ENCODE peak calls at places on chromosomes 11 and 22, in eight cellular contexts. I is aorta; K is naive thymus-derived CD4-positive, alpha-beta T cell; D is SJSA1; W is A549; R is mesenchymal stem cell; F is stomach; V is neuronal stem cell. N is an unnamed sample.

GRCh38 chr11:33930317-33931021 is 38.6 kb upstream of the LMO2 start:
- DNase-seq in I (peak; percentile 59), K (no peak), D (no peak), W (no peak), R (peak; percentile 85), F (no peak), V (no peak), N (peak; percentile 44)

GRCh38 chr22:49867303-49868250 is 13.9 kb downstream of the ZBED4 start:
- DNase-seq in I (no peak), K (no peak), D (no peak), W (no peak), R (no peak), F (no peak), V (no peak), N (no peak)

GRCh38 chr11:11972148-11972547 is 36.3 kb downstream of the DKK3 start:
- DNase-seq in I (no peak), K (no peak), D (no peak), W (no peak), R (no peak), F (peak; percentile 10), V (no peak), N (no peak)

GRCh38 chr11:22477312-22477711 is 139.1 kb downstream of the SLC17A6 start:
- DNase-seq in I (no peak), K (no peak), D (no peak), W (no peak), R (peak; percentile 5), F (no peak), V (no peak), N (no peak)

GRCh38 chr11:25537393-25537792 is 794.5 kb upstream of the ANO3 start:
- DNase-seq in I (no peak), K (no peak), D (no peak), W (no peak), R (no peak), F (no peak), V (no peak), N (no peak)

GRCh38 chr11:2519879-2520735 is 75.3 kb downstream of the KCNQ1 start:
- DNase-seq in I (peak; percentile 44), K (no peak), D (no peak), W (no peak), R (no peak), F (peak; percentile 19), V (no peak), N (peak; percentile 11)

GRCh38 chr22:27420186-27420816 is 381.3 kb downstream of the MN1 start:
- DNase-seq in I (no peak), K (no peak), D (no peak), W (no peak), R (no peak), F (no peak), V (no peak), N (no peak)

GRCh38 chr11:133649059-133649458 is 116.8 kb upstream of the OPCML start:
- DNase-seq in I (no peak), K (no peak), D (no peak), W (no peak), R (no peak), F (no peak), V (no peak), N (no peak)

GRCh38 chr11:12187399-12187798 is 77.0 kb downstream of the MICAL2 start:
- DNase-seq in I (no peak), K (no peak), D (peak; percentile 78), W (no peak), R (peak; percentile 74), F (no peak), V (no peak), N (no peak)

GRCh38 chr22:38927033-38927789 is 30.2 kb upstream of the APOBEC3A start:
- DNase-seq in I (peak; percentile 87), K (peak; percentile 10), D (peak; percentile 42), W (peak; percentile 82), R (peak; percentile 68), F (peak; percentile 85), V (peak; percentile 59), N (peak; percentile 50)

GRCh38 chr11:57781529-57781943 is 19.9 kb downstream of the CTNND1 start:
- DNase-seq in I (no peak), K (no peak), D (no peak), W (no peak), R (peak; percentile 66), F (peak; percentile 88), V (no peak), N (peak; percentile 82)

GRCh38 chr11:29310706-29311342 is 706.0 kb downstream of the KCNA4 start:
- DNase-seq in I (no peak), K (no peak), D (no peak), W (no peak), R (no peak), F (no peak), V (no peak), N (no peak)

GRCh38 chr22:19942071-19942885 is 660 bp upstream of the TXNRD2 start:
- DNase-seq in I (peak; percentile 61), K (no peak), D (peak; percentile 51), W (peak; percentile 18), R (peak; percentile 68), F (no peak), V (no peak), N (no peak)

GRCh38 chr22:26601726-26602125 is 11.8 kb upstream of the TPST2 start:
- DNase-seq in I (no peak), K (no peak), D (no peak), W (no peak), R (no peak), F (no peak), V (no peak), N (no peak)

GRCh38 chr11:130032931-130033330 is 30.3 kb upstream of the PRDM10 start:
- DNase-seq in I (no peak), K (no peak), D (no peak), W (no peak), R (no peak), F (no peak), V (no peak), N (no peak)

GRCh38 chr11:128195057-128195751 is 392.2 kb downstream of the ETS1 start:
- DNase-seq in I (no peak), K (peak; percentile 85), D (no peak), W (no peak), R (peak; percentile 26), F (no peak), V (no peak), N (no peak)

GRCh38 chr11:65574147-65574962 is 1.5 kb upstream of the EHBP1L1 start:
- DNase-seq in I (peak; percentile 99), K (peak; percentile 78), D (peak; percentile 100), W (peak; percentile 89), R (peak; percentile 98), F (peak; percentile 89), V (peak; percentile 80), N (peak; percentile 83)
- H3K4me1 ChIP-seq in I (no peaks in the 10 kb centered on the region), K (peaks cover 52% of the 10 kb centered on the region), D (peaks cover 72% of the 10 kb centered on the region), W (peaks cover 57% of the 10 kb centered on the region), R (peaks cover 55% of the 10 kb centered on the region), F (peaks cover 66% of the 10 kb centered on the region), V (peaks cover 32% of the 10 kb centered on the region), N (peaks cover 39% of the 10 kb centered on the region)

GRCh38 chr11:118448294-118448693 is 12.0 kb downstream of the KMT2A start:
- DNase-seq in I (no peak), K (no peak), D (no peak), W (no peak), R (peak; percentile 26), F (no peak), V (no peak), N (no peak)
- H3K4me1 ChIP-seq in I (no peaks in the 10 kb centered on the region), K (peaks cover 32% of the 10 kb centered on the region), D (no peaks in the 10 kb centered on the region), W (no peaks in the 10 kb centered on the region), R (peaks cover 2% of the 10 kb centered on the region), F (no peaks in the 10 kb centered on the region), V (peaks cover 2% of the 10 kb centered on the region), N (no peaks in the 10 kb centered on the region)

DNA sequence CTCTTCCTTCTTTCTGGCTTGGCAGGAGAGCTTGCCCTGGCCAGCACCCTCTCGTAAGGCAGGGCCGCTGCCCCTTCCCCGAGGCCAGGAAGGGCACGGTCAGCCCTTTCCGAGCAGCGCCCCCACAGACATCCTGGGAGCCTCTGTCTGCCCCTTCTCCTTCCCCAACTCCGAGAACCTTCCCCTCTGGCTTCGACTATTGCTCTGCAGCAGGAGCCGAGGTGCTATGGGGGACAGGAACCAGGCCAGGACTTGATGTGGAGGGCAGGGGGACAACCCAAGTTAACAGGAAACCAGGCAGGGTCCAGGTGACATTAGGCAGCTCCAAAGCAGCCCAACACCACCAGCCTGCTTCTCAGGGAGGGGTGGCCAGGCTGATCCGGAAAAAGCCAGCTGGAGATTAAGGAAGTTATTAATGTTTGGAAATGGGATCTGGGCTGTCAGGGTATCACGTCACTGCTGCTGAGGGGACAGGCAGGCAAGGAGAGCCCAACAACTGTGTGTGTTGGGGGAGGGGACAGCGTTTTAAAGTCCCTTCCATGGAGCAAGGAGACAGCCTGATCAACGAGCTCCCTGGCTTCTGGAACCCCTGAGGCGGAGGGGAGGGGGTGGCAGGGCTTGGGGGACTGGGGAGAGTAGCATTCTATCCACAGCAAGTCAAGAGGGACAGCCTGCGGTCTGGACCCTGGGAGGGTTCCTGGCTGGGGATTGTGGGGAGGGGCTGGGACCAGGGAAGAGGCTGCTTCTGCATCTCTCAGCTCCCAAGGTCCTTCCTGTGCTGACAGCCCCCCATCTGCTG is 27.3 kb downstream of the SYT7 start:
- DNase-seq in I (no peak), K (no peak), D (no peak), W (no peak), R (no peak), F (no peak), V (no peak), N (no peak)
- H3K4me1 ChIP-seq in I (no peaks in the 10 kb centered on the region), K (no peaks in the 10 kb centered on the region), D (peaks cover 8% of the 10 kb centered on the region), W (peaks cover 14% of the 10 kb centered on the region), R (peaks cover 5% of the 10 kb centered on the region), F (peaks cover 7% of the 10 kb centered on the region), V (peaks cover 20% of the 10 kb centered on the region), N (no peaks in the 10 kb centered on the region)

GRCh38 chr22:24427500-24428164 is at the start of gene ADORA2A:
- DNase-seq in I (peak; percentile 80), K (peak; percentile 89), D (no peak), W (no peak), R (no peak), F (peak; percentile 67), V (no peak), N (no peak)

GRCh38 chr22:24430431-24431308 is 3.3 kb downstream of the ADORA2A start:
- DNase-seq in I (no peak), K (no peak), D (no peak), W (no peak), R (no peak), F (no peak), V (no peak), N (no peak)

GRCh38 chr22:24429411-24430365 is 2.3 kb downstream of the ADORA2A start:
- DNase-seq in I (no peak), K (peak; percentile 53), D (no peak), W (no peak), R (no peak), F (peak; percentile 84), V (no peak), N (no peak)

GRCh38 chr22:24426859-24427499 is 420 bp upstream of the ADORA2A start:
- DNase-seq in I (no peak), K (peak; percentile 45), D (no peak), W (no peak), R (no peak), F (no peak), V (no peak), N (no peak)

DNA sequence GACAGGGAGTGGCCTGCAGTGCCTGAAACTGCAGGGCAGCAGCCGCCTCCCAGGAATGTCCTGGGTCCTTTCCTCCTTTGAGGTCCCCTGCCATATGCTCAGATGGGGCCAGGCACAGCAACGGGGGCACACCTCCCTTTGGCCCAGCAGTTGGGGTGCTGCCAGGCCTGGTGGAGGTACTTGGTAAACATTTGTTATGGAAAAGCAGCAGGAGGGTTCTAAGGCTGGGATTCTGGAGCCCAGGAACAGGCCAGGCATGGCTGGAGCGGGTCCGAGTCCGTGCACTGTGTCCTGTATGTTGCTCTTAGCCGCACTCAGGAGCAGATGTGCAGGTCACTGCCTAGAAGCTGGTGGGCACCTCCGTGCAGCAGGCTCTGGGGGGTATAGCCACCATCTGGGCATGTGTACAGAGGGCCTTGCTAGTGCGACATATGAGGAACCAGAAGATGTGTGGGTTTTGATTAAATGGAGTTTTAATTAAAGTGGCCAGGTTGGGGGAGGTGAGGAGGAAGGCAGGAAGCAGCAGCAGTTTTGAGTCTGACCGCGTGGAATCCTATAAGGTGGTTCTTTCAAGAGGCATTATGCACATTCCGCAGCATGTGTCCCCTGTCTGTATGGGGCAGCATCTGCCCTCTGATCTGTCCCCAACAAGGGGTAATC is 1.5 kb downstream of the ADORA2A start:
- DNase-seq in I (no peak), K (peak; percentile 27), D (no peak), W (no peak), R (no peak), F (no peak), V (no peak), N (no peak)
- H3K4me1 ChIP-seq in I (no peaks in the 10 kb centered on the region), K (peaks cover 70% of the 10 kb centered on the region), D (peaks cover 10% of the 10 kb centered on the region), W (no peaks in the 10 kb centered on the region), R (peaks cover 50% of the 10 kb centered on the region), F (peaks cover 26% of the 10 kb centered on the region), V (peaks cover 6% of the 10 kb centered on the region), N (no peaks in the 10 kb centered on the region)

N was measured in breast epithelium.